ENCODE peak calls at places on chromosomes 16 and 17, in five cellular contexts. X is stromal cell of bone marrow, I is fibroblast of lung, J is NAMALWA, Q is mucosa of descending colon. O is an unnamed sample.
A peak's percentile ranks its signal among the peaks of the same experiment; 100 is the strongest.

GRCh38 chr17:71237903-71238538 is 882.8 kb upstream of the SOX9 start:
- DNase-seq in X (peak; percentile 52), I (peak; percentile 71), J (no peak), Q (no peak), O (no peak)

GRCh38 chr17:44922136-44922535 is 6.8 kb upstream of the GFAP start:
- DNase-seq in X (no peak), I (no peak), J (no peak), Q (no peak), O (no peak)

GRCh38 chr16:50386819-50387218 is 18.0 kb upstream of the BRD7 start:
- DNase-seq in X (no peak), I (no peak), J (no peak), Q (no peak), O (no peak)

GRCh38 chr17:6572997-6573396 is 16.6 kb upstream of the PITPNM3 start:
- DNase-seq in X (no peak), I (no peak), J (no peak), Q (no peak), O (no peak)

GRCh38 chr17:80789356-80789902 is 202.2 kb upstream of the CHMP6 start:
- DNase-seq in X (peak; percentile 97), I (peak; percentile 89), J (peak; percentile 39), Q (no peak), O (peak; percentile 67)

GRCh38 chr17:72359274-72359673 is 238.5 kb downstream of the SOX9 start:
- DNase-seq in X (no peak), I (peak; percentile 49), J (no peak), Q (no peak), O (no peak)

GRCh38 chr16:68426355-68426652 is 22.0 kb downstream of the SMPD3 start:
- DNase-seq in X (peak; percentile 36), I (peak; percentile 7), J (no peak), Q (no peak), O (no peak)

GRCh38 chr17:46726106-46726670 is 92.3 kb downstream of the WNT3 start:
- DNase-seq in X (no peak), I (peak; percentile 63), J (no peak), Q (no peak), O (no peak)

GRCh38 chr17:50348522-50349240 is 2.8 kb downstream of the XYLT2 start:
- DNase-seq in X (no peak), I (peak; percentile 56), J (no peak), Q (peak; percentile 19), O (no peak)

GRCh38 chr17:61318684-61319098 is 81.0 kb upstream of the TBX2 start:
- DNase-seq in X (no peak), I (no peak), J (no peak), Q (no peak), O (no peak)

GRCh38 chr17:78879679-78880186 is 23.3 kb downstream of the CEP295NL start:
- DNase-seq in X (peak; percentile 90), I (peak; percentile 95), J (no peak), Q (peak; percentile 55), O (peak; percentile 91)

GRCh38 chr17:47810200-47810821 is 11.3 kb downstream of the OSBPL7 start:
- DNase-seq in X (peak; percentile 82), I (peak; percentile 92), J (no peak), Q (peak; percentile 87), O (no peak)

GRCh38 chr17:78242024-78242742 is 10.8 kb downstream of the TMEM235 start:
- DNase-seq in X (no peak), I (peak; percentile 3), J (peak; percentile 96), Q (no peak), O (no peak)

GRCh38 chr16:52773026-52773425 is 226.1 kb upstream of the TOX3 start:
- DNase-seq in X (no peak), I (no peak), J (no peak), Q (no peak), O (no peak)

GRCh38 chr17:42536048-42536371 is at the start of gene NAGLU:
- DNase-seq in X (peak; percentile 76), I (peak; percentile 76), J (peak; percentile 95), Q (peak; percentile 98), O (peak; percentile 72)

GRCh38 chr17:1773755-1774181 is 11.9 kb downstream of the SERPINF1 start:
- DNase-seq in X (no peak), I (no peak), J (no peak), Q (no peak), O (no peak)

GRCh38 chr16:58128721-58129096 is 472 bp downstream of the CFAP20 start:
- DNase-seq in X (no peak), I (no peak), J (peak; percentile 61), Q (no peak), O (no peak)

GRCh38 chr17:9598661-9599060 is 22.2 kb downstream of the CFAP52 start:
- DNase-seq in X (no peak), I (no peak), J (no peak), Q (no peak), O (no peak)

GRCh38 chr16:70737377-70738082 is 51.7 kb upstream of the MTSS2 start:
- DNase-seq in X (peak; percentile 93), I (peak; percentile 80), J (peak; percentile 96), Q (peak; percentile 67), O (peak; percentile 50)

GRCh38 chr16:1906846-1907165 is 11.4 kb downstream of the HS3ST6 start:
- DNase-seq in X (no peak), I (no peak), J (no peak), Q (no peak), O (no peak)

GRCh38 chr16:74029122-74029805 is 267.4 kb upstream of the PSMD7 start:
- DNase-seq in X (no peak), I (no peak), J (no peak), Q (no peak), O (no peak)

GRCh38 chr16:87263418-87264052 is 53.7 kb downstream of the C16orf95 start:
- DNase-seq in X (no peak), I (no peak), J (no peak), Q (peak; percentile 49), O (no peak)

GRCh38 chr17:43324205-43324893 is 74.4 kb upstream of the ARL4D start:
- DNase-seq in X (no peak), I (no peak), J (no peak), Q (no peak), O (no peak)